ENCODE peak calls at places on chromosomes 2 and 18, in five cellular contexts. J is right lobe of liver; Y is stimulated activated naive CD4-positive, alpha-beta T cell; K is sciatic nerve; H is fibroblast of pulmonary artery. U is an unnamed sample.

GRCh38 chr2:68284896-68285295 is 32.6 kb upstream of the PPP3R1 start:
- DNase-seq in K (no peak), Y (no peak), J (no peak), H (peak; percentile 71), U (no peak)

GRCh38 chr18:76232813-76233212 is 262.2 kb downstream of the ZNF516 start:
- DNase-seq in K (no peak), J (no peak), Y (no peak), H (no peak), U (no peak)

GRCh38 chr2:767440-767839 is 90.2 kb upstream of the TMEM18 start:
- DNase-seq in J (no peak), Y (no peak), H (no peak), K (no peak), U (no peak)

GRCh38 chr2:3727397-3728045 is 24.1 kb downstream of the DCDC2C start:
- DNase-seq in K (no peak), J (no peak), H (no peak), Y (no peak), U (no peak)

GRCh38 chr2:98393354-98393753 is 47.1 kb downstream of the CNGA3 start:
- DNase-seq in Y (no peak), J (no peak), H (no peak), K (no peak), U (no peak)

GRCh38 chr2:238955648-238956531 is 108.0 kb downstream of the TWIST2 start:
- DNase-seq in H (peak; percentile 29), J (no peak), Y (no peak), K (no peak), U (no peak)

GRCh38 chr18:75207298-75208054 is 1.5 kb downstream of the PTGR3 start:
- DNase-seq in K (no peak), J (no peak), Y (no peak), H (no peak), U (no peak)

GRCh38 chr18:25109484-25109883 is 242.5 kb downstream of the ZNF521 start:
- DNase-seq in Y (no peak), K (no peak), H (no peak), J (no peak), U (no peak)

GRCh38 chr2:42928692-42929576 is 136.6 kb upstream of the HAAO start:
- DNase-seq in J (peak; percentile 70), Y (no peak), H (peak; percentile 56), K (no peak), U (no peak)

GRCh38 chr2:47309952-47310800 is 92.8 kb upstream of the MSH2 start:
- DNase-seq in K (peak; percentile 51), J (no peak), Y (no peak), H (peak; percentile 47), U (no peak)

GRCh38 chr2:232960862-232961261 is 52.2 kb downstream of the NGEF start:
- DNase-seq in J (no peak), K (no peak), Y (no peak), H (no peak), U (no peak)

GRCh38 chr2:166614027-166614426 is 120.0 kb upstream of the SCN7A start:
- DNase-seq in K (no peak), H (no peak), Y (no peak), J (no peak), U (no peak)

GRCh38 chr18:45910405-45911023 is 56.6 kb downstream of the EPG5 start:
- DNase-seq in H (peak; percentile 68), Y (peak; percentile 31), J (peak; percentile 66), K (no peak), U (peak; percentile 36)

GRCh38 chr2:164890533-164890932 is 48.9 kb upstream of the COBLL1 start:
- DNase-seq in J (no peak), K (no peak), Y (no peak), H (no peak), U (no peak)

GRCh38 chr2:150663143-150663542 is 175.7 kb upstream of the RND3 start:
- DNase-seq in H (peak; percentile 91), J (no peak), Y (no peak), K (no peak), U (peak; percentile 0)

GRCh38 chr2:96145028-96145939 is at the start of gene DUSP2:
- DNase-seq in H (peak; percentile 60), Y (peak; percentile 80), K (peak; percentile 75), J (peak; percentile 83), U (peak; percentile 57)

GRCh38 chr2:85288244-85288725 is 39.5 kb downstream of the TGOLN2 start:
- DNase-seq in Y (no peak), H (peak; percentile 59), K (no peak), J (no peak), U (peak; percentile 23)

GRCh38 chr2:29213871-29214341 is 98.7 kb downstream of the CLIP4 start:
- DNase-seq in K (no peak), H (no peak), Y (no peak), J (no peak), U (no peak)

GRCh38 chr2:231181848-231182247 is 16.6 kb upstream of the ARMC9 start:
- DNase-seq in J (peak; percentile 78), Y (no peak), H (peak; percentile 64), K (no peak), U (no peak)

GRCh38 chr2:203534486-203535077 is 519 bp downstream of the RAPH1 start:
- DNase-seq in H (no peak), Y (peak; percentile 25), K (peak; percentile 67), J (peak; percentile 62), U (no peak)